ENCODE peak calls at places on chromosomes 1 and 21, in five cellular contexts. A, E, B, L and K are unnamed samples.

GRCh38 chr1:117795190-117795589 is 134.2 kb downstream of the GDAP2 start:
- DNase-seq in E (no peak), A (no peak), L (peak; percentile 31), B (no peak), K (no peak)

GRCh38 chr1:230359992-230360391 is 66.1 kb downstream of the PGBD5 start:
- DNase-seq in B (no peak), A (no peak), L (no peak), E (no peak), K (no peak)

GRCh38 chr1:31478167-31478566 is 65.2 kb downstream of the SERINC2 start:
- DNase-seq in A (no peak), B (no peak), L (no peak), E (no peak), K (no peak)

GRCh38 chr1:234538930-234539649 is 60.1 kb upstream of the TARBP1 start:
- DNase-seq in B (no peak), A (no peak), L (peak; percentile 67), E (no peak), K (no peak)

GRCh38 chr1:151282883-151283725 is 1.0 kb downstream of the ZNF687 start:
- DNase-seq in E (peak; percentile 74), L (peak; percentile 33), B (peak; percentile 39), A (peak; percentile 68), K (no peak)

GRCh38 chr1:25033828-25034451 is 103.9 kb upstream of the RUNX3 start:
- DNase-seq in E (peak; percentile 77), L (peak; percentile 46), B (no peak), A (no peak), K (peak; percentile 49)

GRCh38 chr1:244788493-244789275 is 46.8 kb upstream of the COX20 start:
- DNase-seq in L (no peak), B (no peak), E (no peak), A (no peak), K (no peak)

GRCh38 chr21:14699433-14700410 is 153.6 kb upstream of the SAMSN1 start:
- DNase-seq in E (no peak), L (no peak), A (no peak), B (peak; percentile 25), K (no peak)

GRCh38 chr1:6819641-6820040 is 34.4 kb downstream of the CAMTA1 start:
- DNase-seq in E (no peak), L (no peak), A (no peak), B (no peak), K (no peak)

GRCh38 chr21:17925000-17925610 is 105.9 kb upstream of the C21orf91 start:
- DNase-seq in A (peak; percentile 83), L (no peak), B (peak; percentile 25), E (no peak), K (no peak)

GRCh38 chr21:17915976-17916375 is 96.8 kb upstream of the C21orf91 start:
- DNase-seq in B (no peak), A (no peak), L (no peak), E (no peak), K (no peak)

GRCh38 chr21:17925900-17926299 is 106.7 kb upstream of the C21orf91 start:
- DNase-seq in A (peak; percentile 27), E (no peak), L (no peak), B (no peak), K (no peak)

DNA sequence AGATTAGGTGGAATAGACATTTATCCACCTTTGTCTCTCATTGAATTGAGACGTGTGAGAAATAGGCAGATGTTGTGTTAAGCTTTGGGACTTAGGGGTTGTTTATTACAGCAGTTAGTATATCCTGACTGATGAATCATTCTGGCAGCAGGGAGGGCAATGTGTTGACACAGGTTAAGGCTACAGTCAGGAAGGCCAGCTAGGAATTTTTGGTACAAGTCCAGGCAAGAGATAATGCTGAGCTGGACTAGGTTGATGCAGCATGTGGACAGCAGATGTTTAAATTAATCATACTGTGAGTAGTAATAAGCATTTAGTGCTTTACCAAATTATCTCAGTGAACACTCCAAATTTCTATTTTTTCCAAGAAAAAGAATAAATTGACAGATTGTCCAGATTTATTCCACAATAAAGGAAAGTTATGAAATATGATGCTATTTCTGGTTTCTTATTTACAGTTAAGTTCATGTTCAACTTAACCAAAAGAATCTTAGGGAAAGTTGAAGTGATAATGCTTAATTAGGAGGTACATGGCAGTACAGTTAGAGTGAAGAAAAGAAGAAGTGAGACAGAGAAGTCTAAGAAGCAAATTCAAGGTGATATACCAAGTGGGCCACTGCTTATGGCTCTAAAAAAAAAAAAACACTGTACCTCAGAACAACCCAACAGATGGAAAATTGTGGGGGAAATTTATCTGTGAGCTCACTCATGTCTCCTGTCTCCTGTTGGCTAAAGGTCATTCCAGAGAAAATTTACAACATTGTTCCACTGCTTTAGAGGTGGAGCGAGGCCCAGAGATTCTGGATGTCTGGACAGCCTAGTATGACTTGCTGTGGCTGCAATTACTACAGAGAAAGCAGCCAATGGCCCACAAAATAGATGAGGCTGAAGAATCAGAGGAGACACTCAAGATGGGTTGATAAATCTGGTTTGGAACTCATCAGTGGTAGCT is 102.7 kb upstream of the C21orf91 start:
- DNase-seq in L (no peak), A (no peak), B (peak; percentile 13), E (no peak), K (peak; percentile 23)
- H3K27ac ChIP-seq in L (peak overlapping the region; percentile 43), A (no peak overlapping the region), B (no peak overlapping the region), E (no peak overlapping the region), K (no peak overlapping the region)

GRCh38 chr1:202123336-202123813 is 658 bp downstream of the GPR37L1 start:
- DNase-seq in A (no peak), B (no peak), L (no peak), E (no peak), K (no peak)

GRCh38 chr1:202125611-202126010 is 2.9 kb downstream of the GPR37L1 start:
- DNase-seq in L (no peak), E (no peak), A (no peak), B (no peak), K (no peak)

GRCh38 chr1:202121006-202121405 is 1.7 kb upstream of the GPR37L1 start:
- DNase-seq in E (no peak), B (no peak), L (no peak), A (no peak), K (no peak)

GRCh38 chr1:202124107-202124506 is 1.4 kb downstream of the GPR37L1 start:
- DNase-seq in L (no peak), B (no peak), E (no peak), A (no peak), K (no peak)

DNA sequence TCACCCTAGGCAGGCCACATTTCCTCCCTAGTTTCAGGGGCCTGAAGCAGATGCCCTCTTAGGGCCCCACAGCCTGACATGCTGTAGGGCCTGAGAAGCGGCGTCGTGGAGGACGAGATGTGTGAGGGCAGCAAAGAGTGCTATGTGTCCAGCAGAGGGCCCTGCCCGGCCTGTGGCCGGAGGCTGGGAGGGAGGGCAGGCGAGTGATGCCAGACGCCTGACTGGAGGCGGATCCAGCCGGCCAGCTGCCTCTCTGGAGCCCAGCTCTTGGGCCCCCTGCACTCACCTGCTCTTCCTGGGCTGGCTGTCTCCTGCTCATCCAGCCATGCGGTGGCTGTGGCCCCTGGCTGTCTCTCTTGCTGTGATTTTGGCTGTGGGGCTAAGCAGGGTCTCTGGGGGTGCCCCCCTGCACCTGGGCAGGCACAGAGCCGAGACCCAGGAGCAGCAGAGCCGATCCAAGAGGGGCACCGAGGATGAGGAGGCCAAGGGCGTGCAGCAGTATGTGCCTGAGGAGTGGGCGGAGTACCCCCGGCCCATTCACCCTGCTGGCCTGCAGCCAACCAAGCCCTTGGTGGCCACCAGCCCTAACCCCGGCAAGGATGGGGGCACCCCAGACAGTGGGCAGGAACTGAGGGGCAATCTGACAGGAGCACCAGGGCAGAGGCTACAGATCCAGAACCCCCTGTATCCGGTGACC is at the start of gene GPR37L1:
- DNase-seq in E (peak; percentile 87), A (peak; percentile 91), L (no peak), B (no peak), K (no peak)
- TF ChIP-seq CTCF in E (peak; percentile 50), A (peak; percentile 71), L (peak; percentile 62), B (no peak), K (peak; percentile 30)

DNA sequence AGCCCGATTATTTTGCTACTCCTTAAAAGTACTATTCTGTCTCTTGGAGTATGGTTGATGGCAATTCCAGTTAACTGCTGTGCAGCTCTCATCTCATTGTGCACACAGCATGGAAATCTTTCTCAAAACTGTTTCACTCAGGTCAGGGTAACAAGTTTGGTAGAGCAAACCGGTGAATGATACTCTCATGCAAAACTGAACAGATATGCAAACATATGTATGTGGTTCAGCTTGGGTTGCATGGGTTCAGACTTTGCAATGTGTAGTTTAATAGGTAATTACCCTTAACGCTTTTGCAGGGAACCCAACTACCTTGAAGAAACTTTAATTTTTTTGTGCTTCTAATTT is 2.2 kb downstream of the GADD45A start:
- DNase-seq in L (no peak), E (no peak), B (no peak), A (no peak), K (no peak)
- H3K4me3 ChIP-seq in L (peak overlapping the region; percentile 97), E (peak overlapping the region; percentile 91), B (peak overlapping the region; percentile 91), A (peak overlapping the region; percentile 91), K (peak overlapping the region; percentile 83)

DNA sequence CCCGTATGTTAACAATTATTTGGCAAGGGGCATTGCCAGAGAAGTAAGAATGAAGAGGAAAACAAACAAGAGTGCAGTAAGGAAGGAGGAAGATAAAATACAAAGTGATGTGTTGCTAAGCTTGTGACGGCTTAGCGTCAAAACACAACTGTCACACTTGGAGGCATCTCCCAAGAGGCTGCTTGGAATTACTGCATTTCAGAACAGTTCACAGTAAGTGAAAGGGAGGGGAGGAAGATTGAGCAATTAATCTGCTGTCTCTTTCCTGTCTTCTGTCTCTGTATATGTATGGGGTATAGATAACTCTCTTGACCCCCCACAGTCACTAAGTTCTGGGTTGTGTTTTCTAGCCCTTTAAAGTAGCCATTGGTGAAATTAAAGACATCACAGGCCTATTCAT is 1017.0 kb upstream of the TMPRSS15 start:
- DNase-seq in E (no peak), L (no peak), B (no peak), A (no peak), K (no peak)
- H3K27ac ChIP-seq in E (no peak overlapping the region), L (no peak overlapping the region), B (no peak overlapping the region), A (no peak overlapping the region), K (no peak overlapping the region)

GRCh38 chr1:15272782-15273127 is 25.7 kb downstream of the FHAD1 start:
- DNase-seq in A (no peak), B (no peak), L (no peak), E (no peak), K (no peak)
- TF ChIP-seq CTCF in A (no peak), B (no peak), L (peak; percentile 14), E (no peak), K (no peak)

GRCh38 chr1:241413974-241414373 is 57.0 kb upstream of the RGS7 start:
- DNase-seq in B (no peak), A (no peak), L (no peak), E (no peak), K (no peak)

GRCh38 chr1:241411056-241411775 is 54.2 kb upstream of the RGS7 start:
- DNase-seq in E (no peak), A (no peak), B (no peak), L (no peak), K (no peak)

GRCh38 chr1:241412646-241413045 is 55.6 kb upstream of the RGS7 start:
- DNase-seq in A (no peak), E (no peak), L (no peak), B (no peak), K (no peak)

GRCh38 chr1:241411776-241412338 is 54.9 kb upstream of the RGS7 start:
- DNase-seq in L (no peak), A (no peak), B (no peak), E (no peak), K (no peak)

DNA sequence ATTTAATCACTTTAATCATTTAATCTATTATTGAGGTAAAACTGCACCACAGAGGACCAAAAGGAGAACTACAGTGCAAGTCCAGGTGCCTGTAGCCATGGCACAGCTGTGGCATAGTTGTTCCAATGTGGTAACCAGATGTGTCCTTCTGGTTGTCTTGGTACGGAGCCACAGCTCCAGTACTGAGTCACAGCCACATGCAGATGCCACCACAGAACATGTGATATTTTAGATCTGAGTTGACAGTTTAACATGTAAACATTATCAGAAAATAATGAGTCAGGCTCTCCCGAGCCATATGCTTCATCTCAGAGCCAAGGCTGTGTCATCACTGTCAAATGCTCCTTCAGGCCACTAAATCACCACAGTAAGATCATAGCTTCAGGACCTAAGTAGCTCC is 56.4 kb upstream of the RGS7 start:
- DNase-seq in B (no peak), E (no peak), A (no peak), L (no peak), K (no peak)
- H3K4me3 ChIP-seq in B (no peak overlapping the region), E (no peak overlapping the region), A (no peak overlapping the region), L (no peak overlapping the region), K (no peak overlapping the region)